ENCODE peak calls at places on chromosomes 2 and 18, in four cellular contexts. One of them, this sample, is unnamed.

GRCh38 chr18:49443837-49444236 is 16.6 kb downstream of the DYM start:
- DNase-seq in T-helper 9 cell: no peak
- DNase-seq in fibroblast of mammary gland: no peak
- DNase-seq in GM23338: no peak
- DNase-seq in this sample: no peak

GRCh38 chr2:131413785-131414184 is 49.8 kb upstream of the RAB6D start:
- DNase-seq in T-helper 9 cell: no peak
- DNase-seq in fibroblast of mammary gland: no peak
- DNase-seq in GM23338: no peak
- DNase-seq in this sample: no peak

GRCh38 chr2:172461591-172462392 is 34.4 kb downstream of the ITGA6 start:
- DNase-seq in T-helper 9 cell: peak; percentile 81
- DNase-seq in fibroblast of mammary gland: no peak
- DNase-seq in GM23338: peak; percentile 89
- DNase-seq in this sample: peak; percentile 93

GRCh38 chr2:47520825-47521665 is 118.1 kb downstream of the MSH2 start:
- DNase-seq in T-helper 9 cell: peak; percentile 44
- DNase-seq in fibroblast of mammary gland: peak; percentile 44
- DNase-seq in GM23338: peak; percentile 84
- DNase-seq in this sample: peak; percentile 94

GRCh38 chr2:232361646-232362045 is 16.9 kb upstream of the ALPP start:
- DNase-seq in T-helper 9 cell: no peak
- DNase-seq in fibroblast of mammary gland: peak; percentile 45
- DNase-seq in GM23338: no peak
- DNase-seq in this sample: peak; percentile 3

GRCh38 chr2:199463000-199463692 is 5.4 kb upstream of the SATB2 start:
- DNase-seq in T-helper 9 cell: no peak
- DNase-seq in fibroblast of mammary gland: peak; percentile 51
- DNase-seq in GM23338: peak; percentile 84
- DNase-seq in this sample: peak; percentile 91

GRCh38 chr2:141711627-141712026 is 419.2 kb downstream of the LRP1B start:
- DNase-seq in T-helper 9 cell: no peak
- DNase-seq in fibroblast of mammary gland: no peak
- DNase-seq in GM23338: no peak
- DNase-seq in this sample: no peak

GRCh38 chr2:45763797-45764196 is 112.3 kb downstream of the PRKCE start:
- DNase-seq in T-helper 9 cell: no peak
- DNase-seq in fibroblast of mammary gland: no peak
- DNase-seq in GM23338: no peak
- DNase-seq in this sample: no peak

GRCh38 chr18:9108911-9109310 is 6.4 kb downstream of the NDUFV2 start:
- DNase-seq in T-helper 9 cell: no peak
- DNase-seq in fibroblast of mammary gland: no peak
- DNase-seq in GM23338: no peak
- DNase-seq in this sample: no peak

GRCh38 chr2:230754200-230754599 is 41.6 kb downstream of the CAB39 start:
- DNase-seq in T-helper 9 cell: no peak
- DNase-seq in fibroblast of mammary gland: no peak
- DNase-seq in GM23338: no peak
- DNase-seq in this sample: no peak

GRCh38 chr2:240857039-240858008 is 11.3 kb upstream of the AGXT start:
- DNase-seq in T-helper 9 cell: no peak
- DNase-seq in fibroblast of mammary gland: no peak
- DNase-seq in GM23338: no peak
- DNase-seq in this sample: no peak

GRCh38 chr2:227884511-227884947 is 13.1 kb downstream of the DAW1 start:
- DNase-seq in T-helper 9 cell: peak; percentile 49
- DNase-seq in fibroblast of mammary gland: peak; percentile 75
- DNase-seq in GM23338: peak; percentile 91
- DNase-seq in this sample: peak; percentile 86

GRCh38 chr2:39739386-39739785 is 39.7 kb downstream of the THUMPD2 start:
- DNase-seq in T-helper 9 cell: no peak
- DNase-seq in fibroblast of mammary gland: no peak
- DNase-seq in GM23338: no peak
- DNase-seq in this sample: no peak

GRCh38 chr2:75560022-75560767 is 544 bp downstream of the EVA1A start:
- DNase-seq in T-helper 9 cell: no peak
- DNase-seq in fibroblast of mammary gland: peak; percentile 41
- DNase-seq in GM23338: peak; percentile 75
- DNase-seq in this sample: no peak

GRCh38 chr2:11377915-11378649 is 33.6 kb upstream of the ROCK2 start:
- DNase-seq in T-helper 9 cell: no peak
- DNase-seq in fibroblast of mammary gland: peak; percentile 13
- DNase-seq in GM23338: no peak
- DNase-seq in this sample: no peak

GRCh38 chr2:3959372-3959771 is 256.0 kb downstream of the DCDC2C start:
- DNase-seq in T-helper 9 cell: no peak
- DNase-seq in fibroblast of mammary gland: peak; percentile 28
- DNase-seq in GM23338: peak; percentile 68
- DNase-seq in this sample: no peak

GRCh38 chr2:241729868-241730267 is 4.6 kb upstream of the D2HGDH start:
- DNase-seq in T-helper 9 cell: no peak
- DNase-seq in fibroblast of mammary gland: no peak
- DNase-seq in GM23338: no peak
- DNase-seq in this sample: no peak

GRCh38 chr18:4605222-4605621 is 150.1 kb upstream of the DLGAP1 start:
- DNase-seq in T-helper 9 cell: no peak
- DNase-seq in fibroblast of mammary gland: no peak
- DNase-seq in GM23338: no peak
- DNase-seq in this sample: no peak

GRCh38 chr2:181305151-181306123 is 151.7 kb upstream of the ITGA4 start:
- DNase-seq in T-helper 9 cell: no peak
- DNase-seq in fibroblast of mammary gland: peak; percentile 25
- DNase-seq in GM23338: peak; percentile 25
- DNase-seq in this sample: peak; percentile 76

GRCh38 chr2:71801969-71802368 is 345.7 kb downstream of the CYP26B1 start:
- DNase-seq in T-helper 9 cell: no peak
- DNase-seq in fibroblast of mammary gland: peak; percentile 68
- DNase-seq in GM23338: peak; percentile 87
- DNase-seq in this sample: no peak

GRCh38 chr2:234998404-234999211 is 46.8 kb downstream of the SH3BP4 start:
- DNase-seq in T-helper 9 cell: no peak
- DNase-seq in fibroblast of mammary gland: peak; percentile 19
- DNase-seq in GM23338: no peak
- DNase-seq in this sample: no peak

GRCh38 chr2:69175795-69176715 is 163.1 kb downstream of the ANTXR1 start:
- DNase-seq in T-helper 9 cell: no peak
- DNase-seq in fibroblast of mammary gland: no peak
- DNase-seq in GM23338: no peak
- DNase-seq in this sample: no peak

GRCh38 chr2:150609831-150610582 is 122.5 kb upstream of the RND3 start:
- DNase-seq in T-helper 9 cell: no peak
- DNase-seq in fibroblast of mammary gland: peak; percentile 94
- DNase-seq in GM23338: no peak
- DNase-seq in this sample: no peak

GRCh38 chr2:230987137-230988020 is 8.5 kb upstream of the SPATA3 start:
- DNase-seq in T-helper 9 cell: peak; percentile 80
- DNase-seq in fibroblast of mammary gland: peak; percentile 57
- DNase-seq in GM23338: peak; percentile 90
- DNase-seq in this sample: peak; percentile 95

GRCh38 chr2:236753611-236754010 is 184.0 kb downstream of the ACKR3 start:
- DNase-seq in T-helper 9 cell: no peak
- DNase-seq in fibroblast of mammary gland: no peak
- DNase-seq in GM23338: no peak
- DNase-seq in this sample: no peak

GRCh38 chr2:96093528-96093927 is 22.8 kb downstream of the ADRA2B start:
- DNase-seq in T-helper 9 cell: no peak
- DNase-seq in fibroblast of mammary gland: no peak
- DNase-seq in GM23338: no peak
- DNase-seq in this sample: no peak